ENCODE peak calls at places on chromosome 13, in five cellular contexts. One of them, this sample, is unnamed.
A peak's percentile ranks its signal among the peaks of the same experiment; 100 is the strongest.

GRCh38 chr13:75550159-75550567 is 572 bp downstream of the UCHL3 start:
- DNase-seq in psoas muscle: no peak
- DNase-seq in hepatocyte: peak; percentile 75
- DNase-seq in GM23248: peak; percentile 91
- DNase-seq in lower lobe of right lung: no peak
- DNase-seq in this sample: peak; percentile 60

GRCh38 chr13:30314562-30314961 is 7.2 kb upstream of the KATNAL1 start:
- DNase-seq in psoas muscle: no peak
- DNase-seq in hepatocyte: no peak
- DNase-seq in GM23248: no peak
- DNase-seq in lower lobe of right lung: no peak
- DNase-seq in this sample: no peak

GRCh38 chr13:33218020-33218419 is 67.5 kb downstream of the STARD13 start:
- DNase-seq in psoas muscle: no peak
- DNase-seq in hepatocyte: peak; percentile 59
- DNase-seq in GM23248: peak; percentile 43
- DNase-seq in lower lobe of right lung: no peak
- DNase-seq in this sample: peak; percentile 42

GRCh38 chr13:109973279-109973678 is 186.9 kb upstream of the IRS2 start:
- DNase-seq in psoas muscle: no peak
- DNase-seq in hepatocyte: no peak
- DNase-seq in GM23248: no peak
- DNase-seq in lower lobe of right lung: no peak
- DNase-seq in this sample: no peak

GRCh38 chr13:59318320-59318930 is 845.3 kb downstream of the DIAPH3 start:
- DNase-seq in psoas muscle: peak; percentile 64
- DNase-seq in hepatocyte: peak; percentile 87
- DNase-seq in GM23248: peak; percentile 61
- DNase-seq in lower lobe of right lung: no peak
- DNase-seq in this sample: no peak

GRCh38 chr13:61880576-61881283 is 465.1 kb upstream of the PCDH20 start:
- DNase-seq in psoas muscle: no peak
- DNase-seq in hepatocyte: peak; percentile 65
- DNase-seq in GM23248: peak; percentile 6
- DNase-seq in lower lobe of right lung: no peak
- DNase-seq in this sample: peak; percentile 4

GRCh38 chr13:33578786-33579185 is 239.2 kb upstream of the RFC3 start:
- DNase-seq in psoas muscle: no peak
- DNase-seq in hepatocyte: no peak
- DNase-seq in GM23248: no peak
- DNase-seq in lower lobe of right lung: no peak
- DNase-seq in this sample: no peak

GRCh38 chr13:110850840-110851239 is 64.0 kb downstream of the ANKRD10 start:
- DNase-seq in psoas muscle: no peak
- DNase-seq in hepatocyte: no peak
- DNase-seq in GM23248: no peak
- DNase-seq in lower lobe of right lung: no peak
- DNase-seq in this sample: no peak

GRCh38 chr13:44093607-44094583 is 214.2 kb downstream of the LACC1 start:
- DNase-seq in psoas muscle: no peak
- DNase-seq in hepatocyte: peak; percentile 64
- DNase-seq in GM23248: no peak
- DNase-seq in lower lobe of right lung: no peak
- DNase-seq in this sample: no peak

GRCh38 chr13:33262997-33263396 is 22.6 kb downstream of the STARD13 start:
- DNase-seq in psoas muscle: no peak
- DNase-seq in hepatocyte: no peak
- DNase-seq in GM23248: no peak
- DNase-seq in lower lobe of right lung: no peak
- DNase-seq in this sample: no peak

GRCh38 chr13:71378992-71379905 is 487.8 kb downstream of the DACH1 start:
- DNase-seq in psoas muscle: no peak
- DNase-seq in hepatocyte: no peak
- DNase-seq in GM23248: no peak
- DNase-seq in lower lobe of right lung: no peak
- DNase-seq in this sample: no peak

GRCh38 chr13:101026328-101026727 is 351.7 kb upstream of the TMTC4 start:
- DNase-seq in psoas muscle: no peak
- DNase-seq in hepatocyte: no peak
- DNase-seq in GM23248: no peak
- DNase-seq in lower lobe of right lung: no peak
- DNase-seq in this sample: no peak

GRCh38 chr13:47004022-47004421 is 107.2 kb upstream of the HTR2A start:
- DNase-seq in psoas muscle: no peak
- DNase-seq in hepatocyte: peak; percentile 12
- DNase-seq in GM23248: no peak
- DNase-seq in lower lobe of right lung: no peak
- DNase-seq in this sample: no peak

GRCh38 chr13:31538067-31539042 is 201.0 kb upstream of the RXFP2 start:
- DNase-seq in psoas muscle: no peak
- DNase-seq in hepatocyte: peak; percentile 58
- DNase-seq in GM23248: peak; percentile 79
- DNase-seq in lower lobe of right lung: no peak
- DNase-seq in this sample: no peak

GRCh38 chr13:89574077-89574476 is 1773.4 kb upstream of the MIR17HG start:
- DNase-seq in psoas muscle: no peak
- DNase-seq in hepatocyte: no peak
- DNase-seq in GM23248: no peak
- DNase-seq in lower lobe of right lung: no peak
- DNase-seq in this sample: no peak

GRCh38 chr13:112416647-112417046 is 40.5 kb downstream of the SPACA7 start:
- DNase-seq in psoas muscle: no peak
- DNase-seq in hepatocyte: no peak
- DNase-seq in GM23248: no peak
- DNase-seq in lower lobe of right lung: no peak
- DNase-seq in this sample: no peak

DNA sequence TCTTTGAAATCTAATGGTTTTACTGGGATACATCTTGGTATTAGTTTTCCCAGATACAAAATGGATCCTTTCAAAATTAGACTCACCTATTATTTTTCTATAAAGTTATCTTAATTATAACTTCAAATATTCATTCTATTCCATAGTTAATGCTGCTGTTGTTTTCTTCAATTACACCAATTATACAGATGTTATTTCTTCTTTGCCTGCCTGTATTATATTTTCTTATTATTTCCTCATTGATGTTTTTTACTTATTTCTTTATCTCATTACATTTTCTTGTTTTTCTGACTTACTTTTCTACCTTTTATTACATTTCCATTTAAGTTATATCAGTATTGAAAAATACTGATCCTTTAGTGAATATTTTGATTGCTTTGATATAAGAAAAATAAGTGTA is 40.9 kb downstream of the SPACA7 start:
- DNase-seq in psoas muscle: no peak
- DNase-seq in hepatocyte: no peak
- DNase-seq in GM23248: no peak
- DNase-seq in lower lobe of right lung: no peak
- DNase-seq in this sample: no peak
- H3K9me3 ChIP-seq in psoas muscle: peaks cover 45% of the 10 kb centered on the region
- H3K9me3 ChIP-seq in hepatocyte: peaks cover 5% of the 10 kb centered on the region
- H3K9me3 ChIP-seq in GM23248: peaks cover 5% of the 10 kb centered on the region
- H3K9me3 ChIP-seq in lower lobe of right lung: peaks cover 45% of the 10 kb centered on the region
- H3K9me3 ChIP-seq in this sample: peaks cover 48% of the 10 kb centered on the region

GRCh38 chr13:36217456-36217855 is 3.1 kb upstream of the SOHLH2 start:
- DNase-seq in psoas muscle: no peak
- DNase-seq in hepatocyte: no peak
- DNase-seq in GM23248: no peak
- DNase-seq in lower lobe of right lung: no peak
- DNase-seq in this sample: no peak
- H3K4me1 ChIP-seq in psoas muscle: no peaks in the 10 kb centered on the region
- H3K4me1 ChIP-seq in hepatocyte: no peaks in the 10 kb centered on the region
- H3K4me1 ChIP-seq in GM23248: no peaks in the 10 kb centered on the region
- H3K4me1 ChIP-seq in lower lobe of right lung: no peaks in the 10 kb centered on the region
- H3K4me1 ChIP-seq in this sample: no peaks in the 10 kb centered on the region

DNA sequence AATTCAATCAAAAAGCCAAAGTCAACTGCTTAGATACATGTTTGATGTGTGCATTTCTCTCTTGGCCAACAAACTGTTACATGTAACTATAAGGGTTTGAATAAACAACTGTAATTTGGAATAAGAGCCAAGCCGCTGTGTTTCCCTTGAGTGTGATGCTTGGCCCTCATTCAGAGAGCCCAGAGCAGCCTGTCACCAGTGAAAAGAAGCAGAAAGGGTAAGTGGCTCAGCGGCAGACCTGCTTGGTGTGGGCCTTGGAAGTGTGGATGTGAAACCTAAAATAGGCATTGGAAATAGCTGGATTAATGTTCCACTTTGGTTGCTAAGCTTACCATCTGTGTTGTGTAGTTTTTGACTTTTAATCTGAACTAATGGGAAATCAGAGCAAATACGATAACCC is 924.6 kb downstream of the OLFM4 start:
- DNase-seq in psoas muscle: no peak
- DNase-seq in hepatocyte: no peak
- DNase-seq in GM23248: no peak
- DNase-seq in lower lobe of right lung: no peak
- DNase-seq in this sample: no peak
- H3K9me3 ChIP-seq in psoas muscle: no peaks in the 10 kb centered on the region
- H3K9me3 ChIP-seq in hepatocyte: no peaks in the 10 kb centered on the region
- H3K9me3 ChIP-seq in GM23248: no peaks in the 10 kb centered on the region
- H3K9me3 ChIP-seq in lower lobe of right lung: no peaks in the 10 kb centered on the region
- H3K9me3 ChIP-seq in this sample: peaks cover 14% of the 10 kb centered on the region

GRCh38 chr13:98509271-98510155 is 67.4 kb downstream of the STK24 start:
- DNase-seq in psoas muscle: no peak
- DNase-seq in hepatocyte: peak; percentile 66
- DNase-seq in GM23248: peak; percentile 97
- DNase-seq in lower lobe of right lung: peak; percentile 74
- DNase-seq in this sample: peak; percentile 70
- H3K4me1 ChIP-seq in psoas muscle: peaks cover 44% of the 10 kb centered on the region
- H3K4me1 ChIP-seq in hepatocyte: peaks cover 31% of the 10 kb centered on the region
- H3K4me1 ChIP-seq in GM23248: peaks cover 44% of the 10 kb centered on the region
- H3K4me1 ChIP-seq in lower lobe of right lung: peaks cover 60% of the 10 kb centered on the region
- H3K4me1 ChIP-seq in this sample: peaks cover 64% of the 10 kb centered on the region

GRCh38 chr13:95957331-95957730 is 95.9 kb downstream of the UGGT2 start:
- DNase-seq in psoas muscle: no peak
- DNase-seq in hepatocyte: no peak
- DNase-seq in GM23248: no peak
- DNase-seq in lower lobe of right lung: no peak
- DNase-seq in this sample: no peak
- H3K9me3 ChIP-seq in psoas muscle: peaks cover 11% of the 10 kb centered on the region
- H3K9me3 ChIP-seq in hepatocyte: peaks cover 10% of the 10 kb centered on the region
- H3K9me3 ChIP-seq in GM23248: no peaks in the 10 kb centered on the region
- H3K9me3 ChIP-seq in lower lobe of right lung: peaks cover 19% of the 10 kb centered on the region
- H3K9me3 ChIP-seq in this sample: peaks cover 12% of the 10 kb centered on the region

DNA sequence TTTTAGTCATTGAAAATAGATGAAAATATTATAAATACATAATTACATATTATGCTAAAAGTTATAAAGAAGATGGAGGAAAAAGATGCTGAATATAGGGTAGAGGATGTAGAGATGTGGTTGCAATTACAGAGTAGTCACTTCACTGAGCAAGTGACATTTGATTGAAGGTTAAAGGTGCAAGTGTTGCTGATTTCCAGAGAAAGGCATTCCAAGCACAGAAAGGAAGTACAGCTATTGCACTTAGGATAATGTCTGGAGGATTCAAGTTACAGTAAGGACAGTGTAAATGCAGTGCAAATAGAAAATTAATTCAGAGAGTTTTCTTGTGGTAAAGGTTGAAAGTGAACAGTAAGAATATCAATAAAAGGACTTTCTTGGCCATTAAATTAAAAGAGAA is 1721.8 kb downstream of the PCDH9 start:
- DNase-seq in psoas muscle: no peak
- DNase-seq in hepatocyte: no peak
- DNase-seq in GM23248: no peak
- DNase-seq in lower lobe of right lung: no peak
- DNase-seq in this sample: no peak
- H3K4me1 ChIP-seq in psoas muscle: no peaks in the 10 kb centered on the region
- H3K4me1 ChIP-seq in hepatocyte: no peaks in the 10 kb centered on the region
- H3K4me1 ChIP-seq in GM23248: no peaks in the 10 kb centered on the region
- H3K4me1 ChIP-seq in lower lobe of right lung: no peaks in the 10 kb centered on the region
- H3K4me1 ChIP-seq in this sample: no peaks in the 10 kb centered on the region

DNA sequence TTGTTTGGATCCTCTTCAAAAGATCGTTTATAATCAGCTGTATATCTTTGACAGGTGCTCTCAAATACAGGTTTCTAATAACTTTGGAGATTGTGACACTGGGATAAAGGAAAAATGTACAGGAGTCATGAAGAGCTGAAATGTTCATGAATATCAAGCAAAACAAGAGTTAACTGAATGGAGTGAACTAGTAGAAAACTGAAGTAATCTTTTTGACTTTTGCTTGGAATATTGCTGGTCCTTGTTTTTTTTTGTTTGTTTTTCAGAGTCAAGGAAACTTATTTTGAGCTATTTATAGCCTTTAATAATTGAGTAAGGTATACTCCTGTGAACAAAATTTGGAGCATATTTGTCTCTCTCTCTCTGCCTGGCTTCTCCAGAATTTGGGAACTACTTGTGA is 25.3 kb downstream of the MED4 start:
- DNase-seq in psoas muscle: no peak
- DNase-seq in hepatocyte: no peak
- DNase-seq in GM23248: no peak
- DNase-seq in lower lobe of right lung: no peak
- DNase-seq in this sample: no peak
- H3K9me3 ChIP-seq in psoas muscle: peaks cover 47% of the 10 kb centered on the region
- H3K9me3 ChIP-seq in hepatocyte: peaks cover 42% of the 10 kb centered on the region
- H3K9me3 ChIP-seq in GM23248: no peaks in the 10 kb centered on the region
- H3K9me3 ChIP-seq in lower lobe of right lung: peaks cover 29% of the 10 kb centered on the region
- H3K9me3 ChIP-seq in this sample: peaks cover 50% of the 10 kb centered on the region

GRCh38 chr13:113728571-113729054 is 30.4 kb upstream of the TMEM255B start:
- DNase-seq in psoas muscle: no peak
- DNase-seq in hepatocyte: no peak
- DNase-seq in GM23248: no peak
- DNase-seq in lower lobe of right lung: peak; percentile 41
- DNase-seq in this sample: peak; percentile 51
- H3K4me1 ChIP-seq in psoas muscle: peaks cover 4% of the 10 kb centered on the region
- H3K4me1 ChIP-seq in hepatocyte: peaks cover 6% of the 10 kb centered on the region
- H3K4me1 ChIP-seq in GM23248: no peaks in the 10 kb centered on the region
- H3K4me1 ChIP-seq in lower lobe of right lung: peaks cover 6% of the 10 kb centered on the region
- H3K4me1 ChIP-seq in this sample: peaks cover 5% of the 10 kb centered on the region

GRCh38 chr13:48637601-48638000 is 16.1 kb upstream of the CYSLTR2 start:
- DNase-seq in psoas muscle: no peak
- DNase-seq in hepatocyte: no peak
- DNase-seq in GM23248: no peak
- DNase-seq in lower lobe of right lung: no peak
- DNase-seq in this sample: peak; percentile 59

GRCh38 chr13:48634631-48635030 is 19.1 kb upstream of the CYSLTR2 start:
- DNase-seq in psoas muscle: no peak
- DNase-seq in hepatocyte: no peak
- DNase-seq in GM23248: no peak
- DNase-seq in lower lobe of right lung: no peak
- DNase-seq in this sample: no peak

GRCh38 chr13:48636550-48636949 is 17.2 kb upstream of the CYSLTR2 start:
- DNase-seq in psoas muscle: no peak
- DNase-seq in hepatocyte: no peak
- DNase-seq in GM23248: peak; percentile 11
- DNase-seq in lower lobe of right lung: no peak
- DNase-seq in this sample: no peak

GRCh38 chr13:48633695-48634094 is 20.0 kb upstream of the CYSLTR2 start:
- DNase-seq in psoas muscle: no peak
- DNase-seq in hepatocyte: no peak
- DNase-seq in GM23248: no peak
- DNase-seq in lower lobe of right lung: no peak
- DNase-seq in this sample: no peak

DNA sequence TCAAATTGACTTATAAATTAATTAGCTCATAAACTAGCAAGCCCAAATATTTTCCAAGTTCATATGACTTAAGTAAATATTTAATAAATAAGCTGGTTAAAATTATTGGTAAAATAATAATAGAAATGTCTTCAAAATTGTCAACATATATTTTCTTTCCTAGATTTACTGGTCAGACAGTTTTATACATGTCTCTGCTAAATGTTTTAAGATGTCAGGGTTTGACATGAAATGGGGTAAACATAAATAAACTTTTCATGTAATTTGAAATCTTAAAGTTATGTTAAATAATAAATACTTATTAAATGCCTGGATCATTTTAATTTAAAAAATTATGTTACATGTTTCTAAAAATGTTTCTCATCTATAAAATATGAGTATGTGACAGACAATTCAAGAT is 18.3 kb upstream of the CYSLTR2 start:
- DNase-seq in psoas muscle: no peak
- DNase-seq in hepatocyte: no peak
- DNase-seq in GM23248: no peak
- DNase-seq in lower lobe of right lung: no peak
- DNase-seq in this sample: no peak
- H3K9me3 ChIP-seq in psoas muscle: peaks cover 18% of the 10 kb centered on the region
- H3K9me3 ChIP-seq in hepatocyte: peaks cover 3% of the 10 kb centered on the region
- H3K9me3 ChIP-seq in GM23248: no peaks in the 10 kb centered on the region
- H3K9me3 ChIP-seq in lower lobe of right lung: peaks cover 20% of the 10 kb centered on the region
- H3K9me3 ChIP-seq in this sample: peaks cover 10% of the 10 kb centered on the region